ENCODE peak calls at places on chromosomes 3 and 15, in seven cellular contexts. One of them, this sample, is unnamed.

GRCh38 chr3:88189361-88189810 is 39.6 kb downstream of the C3orf38 start:
- DNase-seq in neuronal stem cell: no peak
- DNase-seq in mesenchymal stem cell: no peak
- DNase-seq in H9: no peak
- DNase-seq in trophoblast cell: peak
- DNase-seq in mesendoderm: no peak
- DNase-seq in H1: no peak
- DNase-seq in this sample: no peak

GRCh38 chr15:81954158-81954783 is 91.5 kb downstream of the MEX3B start:
- DNase-seq in neuronal stem cell: no peak
- DNase-seq in mesenchymal stem cell: no peak
- DNase-seq in H9: no peak
- DNase-seq in trophoblast cell: no peak
- DNase-seq in mesendoderm: no peak
- DNase-seq in H1: no peak
- DNase-seq in this sample: no peak

GRCh38 chr3:131796558-131796957 is 238.3 kb downstream of the CPNE4 start:
- DNase-seq in neuronal stem cell: peak
- DNase-seq in mesenchymal stem cell: no peak
- DNase-seq in H9: peak
- DNase-seq in trophoblast cell: no peak
- DNase-seq in mesendoderm: no peak
- DNase-seq in H1: peak
- DNase-seq in this sample: no peak

GRCh38 chr3:55330355-55330754 is 156.8 kb downstream of the WNT5A start:
- DNase-seq in neuronal stem cell: no peak
- DNase-seq in mesenchymal stem cell: peak
- DNase-seq in H9: no peak
- DNase-seq in trophoblast cell: peak
- DNase-seq in mesendoderm: peak
- DNase-seq in H1: no peak
- DNase-seq in this sample: peak

GRCh38 chr15:43316007-43316968 is 14.1 kb downstream of the LCMT2 start:
- DNase-seq in neuronal stem cell: no peak
- DNase-seq in mesenchymal stem cell: peak
- DNase-seq in H9: no peak
- DNase-seq in trophoblast cell: no peak
- DNase-seq in mesendoderm: no peak
- DNase-seq in H1: no peak
- DNase-seq in this sample: peak

GRCh38 chr3:53703630-53704362 is 142.4 kb downstream of the CHDH start:
- DNase-seq in neuronal stem cell: no peak
- DNase-seq in mesenchymal stem cell: no peak
- DNase-seq in H9: no peak
- DNase-seq in trophoblast cell: no peak
- DNase-seq in mesendoderm: peak
- DNase-seq in H1: no peak
- DNase-seq in this sample: no peak

GRCh38 chr3:184485256-184485655 is 76.3 kb upstream of the EPHB3 start:
- DNase-seq in neuronal stem cell: no peak
- DNase-seq in mesenchymal stem cell: no peak
- DNase-seq in H9: no peak
- DNase-seq in trophoblast cell: no peak
- DNase-seq in mesendoderm: no peak
- DNase-seq in H1: no peak
- DNase-seq in this sample: no peak

GRCh38 chr15:64349375-64349774 is 6.6 kb downstream of the CSNK1G1 start:
- DNase-seq in neuronal stem cell: no peak
- DNase-seq in mesenchymal stem cell: no peak
- DNase-seq in H9: no peak
- DNase-seq in trophoblast cell: no peak
- DNase-seq in mesendoderm: no peak
- DNase-seq in H1: no peak
- DNase-seq in this sample: no peak

GRCh38 chr15:98286831-98287230 is 326.3 kb downstream of the ARRDC4 start:
- DNase-seq in neuronal stem cell: no peak
- DNase-seq in mesenchymal stem cell: no peak
- DNase-seq in H9: no peak
- DNase-seq in trophoblast cell: no peak
- DNase-seq in mesendoderm: no peak
- DNase-seq in H1: no peak
- DNase-seq in this sample: no peak

GRCh38 chr3:25781145-25781757 is 2.0 kb downstream of the NGLY1 start:
- DNase-seq in neuronal stem cell: no peak
- DNase-seq in mesenchymal stem cell: no peak
- DNase-seq in H9: no peak
- DNase-seq in trophoblast cell: no peak
- DNase-seq in mesendoderm: no peak
- DNase-seq in H1: no peak
- DNase-seq in this sample: no peak
- H4K8ac ChIP-seq in neuronal stem cell: no peak
- H4K8ac ChIP-seq in mesenchymal stem cell: no peak
- H4K8ac ChIP-seq in H9: no peak
- H4K8ac ChIP-seq in trophoblast cell: no peak
- H4K8ac ChIP-seq in mesendoderm: no peak
- H4K8ac ChIP-seq in H1: no peak
- H4K8ac ChIP-seq in this sample: no peak

DNA sequence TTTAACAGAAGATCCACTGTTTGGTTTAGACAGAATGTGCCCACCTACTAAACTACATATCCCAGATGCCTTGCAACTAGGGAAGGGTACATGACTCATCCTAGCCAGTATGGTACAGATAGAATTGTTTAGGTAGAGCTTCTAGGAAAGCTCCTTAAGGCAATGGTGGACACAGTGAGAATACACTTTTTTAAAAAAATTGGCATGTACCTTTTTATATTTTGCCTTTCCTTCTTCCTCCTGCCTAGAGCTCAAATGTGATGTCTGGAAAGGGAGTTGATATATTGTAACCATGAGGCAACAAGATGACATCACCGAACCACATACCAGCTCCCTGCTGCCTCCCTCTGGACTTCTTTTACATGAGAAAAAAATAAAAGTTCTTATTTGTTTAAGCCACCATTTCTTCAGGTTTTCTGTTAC is 14.4 kb upstream of the C3orf80 start:
- DNase-seq in neuronal stem cell: no peak
- DNase-seq in mesenchymal stem cell: peak
- DNase-seq in H9: no peak
- DNase-seq in trophoblast cell: peak
- DNase-seq in mesendoderm: peak
- DNase-seq in H1: no peak
- DNase-seq in this sample: peak
- H4K8ac ChIP-seq in neuronal stem cell: no peak
- H4K8ac ChIP-seq in mesenchymal stem cell: no peak
- H4K8ac ChIP-seq in H9: no peak
- H4K8ac ChIP-seq in trophoblast cell: no peak
- H4K8ac ChIP-seq in mesendoderm: no peak
- H4K8ac ChIP-seq in H1: no peak
- H4K8ac ChIP-seq in this sample: no peak

GRCh38 chr3:66673305-66673704 is 172.5 kb upstream of the LRIG1 start:
- DNase-seq in neuronal stem cell: no peak
- DNase-seq in mesenchymal stem cell: no peak
- DNase-seq in H9: no peak
- DNase-seq in trophoblast cell: no peak
- DNase-seq in mesendoderm: no peak
- DNase-seq in H1: no peak
- DNase-seq in this sample: peak

GRCh38 chr3:66671348-66671747 is 170.5 kb upstream of the LRIG1 start:
- DNase-seq in neuronal stem cell: no peak
- DNase-seq in mesenchymal stem cell: no peak
- DNase-seq in H9: no peak
- DNase-seq in trophoblast cell: no peak
- DNase-seq in mesendoderm: no peak
- DNase-seq in H1: no peak
- DNase-seq in this sample: no peak

GRCh38 chr3:66675383-66675782 is 174.6 kb upstream of the LRIG1 start:
- DNase-seq in neuronal stem cell: no peak
- DNase-seq in mesenchymal stem cell: peak
- DNase-seq in H9: no peak
- DNase-seq in trophoblast cell: peak
- DNase-seq in mesendoderm: no peak
- DNase-seq in H1: no peak
- DNase-seq in this sample: peak
- H4K8ac ChIP-seq in neuronal stem cell: no peak
- H4K8ac ChIP-seq in mesenchymal stem cell: no peak
- H4K8ac ChIP-seq in H9: no peak
- H4K8ac ChIP-seq in trophoblast cell: no peak
- H4K8ac ChIP-seq in mesendoderm: no peak
- H4K8ac ChIP-seq in H1: no peak
- H4K8ac ChIP-seq in this sample: no peak

GRCh38 chr3:153287017-153287416 is 125.0 kb downstream of the RAP2B start:
- DNase-seq in neuronal stem cell: no peak
- DNase-seq in mesenchymal stem cell: no peak
- DNase-seq in H9: no peak
- DNase-seq in trophoblast cell: peak
- DNase-seq in mesendoderm: no peak
- DNase-seq in H1: no peak
- DNase-seq in this sample: no peak

GRCh38 chr3:153285982-153286381 is 124.0 kb downstream of the RAP2B start:
- DNase-seq in neuronal stem cell: no peak
- DNase-seq in mesenchymal stem cell: no peak
- DNase-seq in H9: no peak
- DNase-seq in trophoblast cell: no peak
- DNase-seq in mesendoderm: no peak
- DNase-seq in H1: no peak
- DNase-seq in this sample: no peak

GRCh38 chr3:153290278-153291015 is 128.4 kb downstream of the RAP2B start:
- DNase-seq in neuronal stem cell: no peak
- DNase-seq in mesenchymal stem cell: peak
- DNase-seq in H9: no peak
- DNase-seq in trophoblast cell: no peak
- DNase-seq in mesendoderm: peak
- DNase-seq in H1: no peak
- DNase-seq in this sample: no peak

GRCh38 chr3:153291052-153291689 is 129.1 kb downstream of the RAP2B start:
- DNase-seq in neuronal stem cell: no peak
- DNase-seq in mesenchymal stem cell: peak
- DNase-seq in H9: no peak
- DNase-seq in trophoblast cell: peak
- DNase-seq in mesendoderm: peak
- DNase-seq in H1: peak
- DNase-seq in this sample: no peak

DNA sequence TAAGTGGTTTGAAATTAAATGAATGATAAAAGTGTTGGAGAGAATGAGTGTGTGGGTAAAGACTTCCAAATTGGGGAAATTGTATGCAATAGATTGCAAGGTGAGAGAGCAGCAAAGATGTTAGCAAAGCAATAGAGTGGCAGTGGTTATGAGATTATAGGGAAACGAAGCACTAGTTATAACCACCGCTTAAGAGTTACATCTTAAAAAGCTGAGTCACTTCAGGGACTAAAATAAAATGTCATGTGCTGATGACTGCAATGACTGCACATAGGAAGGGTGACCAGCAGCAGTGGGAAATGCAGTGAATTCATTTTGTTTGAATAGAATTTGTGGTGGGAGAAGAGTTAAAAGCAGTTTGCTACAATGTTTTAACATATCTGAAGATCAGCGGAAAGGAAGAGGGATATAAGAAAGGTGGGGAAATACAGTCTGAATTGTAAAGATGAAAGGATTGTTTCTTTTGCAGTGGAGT is 127.3 kb downstream of the RAP2B start:
- DNase-seq in neuronal stem cell: no peak
- DNase-seq in mesenchymal stem cell: peak
- DNase-seq in H9: no peak
- DNase-seq in trophoblast cell: peak
- DNase-seq in mesendoderm: peak
- DNase-seq in H1: no peak
- DNase-seq in this sample: peak
- H4K8ac ChIP-seq in neuronal stem cell: no peak
- H4K8ac ChIP-seq in mesenchymal stem cell: no peak
- H4K8ac ChIP-seq in H9: no peak
- H4K8ac ChIP-seq in trophoblast cell: no peak
- H4K8ac ChIP-seq in mesendoderm: no peak
- H4K8ac ChIP-seq in H1: no peak
- H4K8ac ChIP-seq in this sample: peak

DNA sequence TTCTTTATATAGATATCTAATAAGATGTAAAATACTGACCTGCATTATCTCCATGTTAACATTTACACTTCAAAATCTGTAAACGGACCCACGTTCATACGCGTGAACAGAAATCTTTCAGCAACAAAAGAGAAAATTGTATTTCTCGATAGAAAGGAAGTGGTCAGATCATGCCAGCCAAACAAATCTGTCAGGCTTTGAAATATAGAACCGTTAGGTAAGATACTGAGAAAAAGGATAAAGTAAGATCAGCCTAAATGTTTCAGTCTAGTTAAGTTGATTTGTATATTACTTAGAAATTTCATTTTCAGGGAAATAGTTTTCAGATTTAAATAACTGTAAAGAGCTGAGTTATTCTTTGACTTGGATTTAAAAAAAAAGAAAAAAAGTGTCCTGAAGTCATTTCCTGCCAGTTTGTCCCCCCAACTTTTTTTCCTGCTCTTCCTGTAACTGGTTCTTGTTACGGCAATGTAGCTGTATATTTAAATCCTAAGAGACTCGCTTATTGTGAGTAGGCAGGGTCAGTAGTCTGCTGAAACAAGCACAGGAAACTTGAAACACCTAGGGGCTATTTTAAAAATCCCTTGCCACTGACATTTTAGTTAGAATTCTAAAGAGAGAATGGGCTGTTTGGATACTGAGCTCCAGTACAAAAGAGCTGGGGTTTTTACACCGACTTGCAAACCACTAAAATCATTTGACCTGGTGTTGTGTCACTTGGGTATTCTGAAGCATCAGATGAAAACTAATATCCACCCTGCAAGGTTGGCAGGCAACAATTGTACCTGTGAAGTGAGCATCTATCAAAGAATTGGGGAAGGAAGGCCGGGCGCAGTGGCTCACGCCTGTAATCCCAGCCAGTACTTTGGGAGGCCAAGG is 237.5 kb downstream of the UBE2E2 start:
- DNase-seq in neuronal stem cell: no peak
- DNase-seq in mesenchymal stem cell: no peak
- DNase-seq in H9: no peak
- DNase-seq in trophoblast cell: no peak
- DNase-seq in mesendoderm: no peak
- DNase-seq in H1: no peak
- DNase-seq in this sample: no peak
- H4K8ac ChIP-seq in neuronal stem cell: no peak
- H4K8ac ChIP-seq in mesenchymal stem cell: no peak
- H4K8ac ChIP-seq in H9: no peak
- H4K8ac ChIP-seq in trophoblast cell: no peak
- H4K8ac ChIP-seq in mesendoderm: no peak
- H4K8ac ChIP-seq in H1: no peak
- H4K8ac ChIP-seq in this sample: no peak

This sample was measured in IMR-90.